ENCODE peak calls at places on chromosome 10, in four cellular contexts. One of them, this sample, is unnamed.

GRCh38 chr10:88386878-88387773 is 196.0 kb downstream of the RNLS start:
- DNase-seq in AG04450: peak; percentile 44
- DNase-seq in stimulated activated CD8-positive, alpha-beta memory T cell treated with anti-CD3 and anti-CD28 coated beads, Interleukin-4, amount 100 ng/mL, for 48 hours: no peak
- DNase-seq in right cardiac atrium: no peak
- DNase-seq in this sample: no peak

GRCh38 chr10:24039897-24040296 is 169.0 kb upstream of the KIAA1217 start:
- DNase-seq in AG04450: no peak
- DNase-seq in stimulated activated CD8-positive, alpha-beta memory T cell treated with anti-CD3 and anti-CD28 coated beads, Interleukin-4, amount 100 ng/mL, for 48 hours: no peak
- DNase-seq in right cardiac atrium: no peak
- DNase-seq in this sample: no peak

GRCh38 chr10:87925570-87925969 is 62.1 kb downstream of the PTEN start:
- DNase-seq in AG04450: no peak
- DNase-seq in stimulated activated CD8-positive, alpha-beta memory T cell treated with anti-CD3 and anti-CD28 coated beads, Interleukin-4, amount 100 ng/mL, for 48 hours: no peak
- DNase-seq in right cardiac atrium: no peak
- DNase-seq in this sample: no peak

GRCh38 chr10:58050575-58050974 is 217.1 kb downstream of the IPMK start:
- DNase-seq in AG04450: no peak
- DNase-seq in stimulated activated CD8-positive, alpha-beta memory T cell treated with anti-CD3 and anti-CD28 coated beads, Interleukin-4, amount 100 ng/mL, for 48 hours: no peak
- DNase-seq in right cardiac atrium: no peak
- DNase-seq in this sample: no peak

GRCh38 chr10:117352724-117353123 is 22.5 kb downstream of the PDZD8 start:
- DNase-seq in AG04450: no peak
- DNase-seq in stimulated activated CD8-positive, alpha-beta memory T cell treated with anti-CD3 and anti-CD28 coated beads, Interleukin-4, amount 100 ng/mL, for 48 hours: no peak
- DNase-seq in right cardiac atrium: no peak
- DNase-seq in this sample: no peak

GRCh38 chr10:93915603-93916002 is 21.8 kb downstream of the SLC35G1 start:
- DNase-seq in AG04450: no peak
- DNase-seq in stimulated activated CD8-positive, alpha-beta memory T cell treated with anti-CD3 and anti-CD28 coated beads, Interleukin-4, amount 100 ng/mL, for 48 hours: no peak
- DNase-seq in right cardiac atrium: no peak
- DNase-seq in this sample: no peak

GRCh38 chr10:125011926-125012705 is 70.2 kb downstream of the ZRANB1 start:
- DNase-seq in AG04450: no peak
- DNase-seq in stimulated activated CD8-positive, alpha-beta memory T cell treated with anti-CD3 and anti-CD28 coated beads, Interleukin-4, amount 100 ng/mL, for 48 hours: no peak
- DNase-seq in right cardiac atrium: peak; percentile 73
- DNase-seq in this sample: no peak

GRCh38 chr10:71623098-71623985 is 96.2 kb downstream of the C10orf105 start:
- DNase-seq in AG04450: no peak
- DNase-seq in stimulated activated CD8-positive, alpha-beta memory T cell treated with anti-CD3 and anti-CD28 coated beads, Interleukin-4, amount 100 ng/mL, for 48 hours: no peak
- DNase-seq in right cardiac atrium: no peak
- DNase-seq in this sample: no peak

GRCh38 chr10:6044651-6045599 is 17.2 kb downstream of the IL2RA start:
- DNase-seq in AG04450: no peak
- DNase-seq in stimulated activated CD8-positive, alpha-beta memory T cell treated with anti-CD3 and anti-CD28 coated beads, Interleukin-4, amount 100 ng/mL, for 48 hours: peak; percentile 60
- DNase-seq in right cardiac atrium: no peak
- DNase-seq in this sample: peak; percentile 55

GRCh38 chr10:14653271-14654161 is 121.2 kb downstream of the FAM107B start:
- DNase-seq in AG04450: peak; percentile 38
- DNase-seq in stimulated activated CD8-positive, alpha-beta memory T cell treated with anti-CD3 and anti-CD28 coated beads, Interleukin-4, amount 100 ng/mL, for 48 hours: no peak
- DNase-seq in right cardiac atrium: no peak
- DNase-seq in this sample: no peak

This sample was measured in stimulated activated naive CD8-positive, alpha-beta T cell treated with anti-CD3 and anti-CD28 coated beads, Interleukin-15, Interleukin-2, amounts not matched to agents 100 U/mL and 50 U/mL, for 24 hours.